ENCODE peak calls at places on chromosomes 12 and 14, in eight cellular contexts. E is GM23248, B is mammary epithelial cell, K is RWPE2, P is kidney, F is sigmoid colon, C is fibroblast of lung, G is heart left ventricle. Y is an unnamed sample. For H3K36me3, the result is how much of the 10 kb centered on the place peaks cover.

GRCh38 chr14:97539884-97540283 is 742.7 kb downstream of the VRK1 start:
- DNase-seq in B (no peak), P (no peak), F (no peak), G (no peak), C (no peak), E (no peak), K (no peak), Y (no peak)

GRCh38 chr14:94907626-94908261 is 137.8 kb upstream of the GSC start:
- DNase-seq in C (no peak), E (no peak), B (no peak), K (peak), F (peak), G (no peak), P (no peak), Y (no peak)

GRCh38 chr12:132429932-132430643 is 59.9 kb upstream of the FBRSL1 start:
- DNase-seq in B (peak), C (no peak), G (no peak), F (no peak), P (no peak), E (peak), K (no peak), Y (no peak)

GRCh38 chr14:68987653-68988036 is 8.5 kb upstream of the ACTN1 start:
- DNase-seq in E (no peak), P (no peak), K (no peak), G (no peak), F (no peak), C (no peak), B (no peak), Y (no peak)

GRCh38 chr12:28899951-28900350 is 249.1 kb upstream of the FAR2 start:
- DNase-seq in B (peak), C (peak), E (peak), G (no peak), F (no peak), P (no peak), K (no peak), Y (peak)

GRCh38 chr12:30988887-30989286 is 62.3 kb downstream of the TSPAN11 start:
- DNase-seq in B (no peak), K (no peak), P (no peak), C (no peak), E (no peak), G (no peak), F (no peak), Y (no peak)

GRCh38 chr12:102736328-102736727 is 180.7 kb downstream of the PAH start:
- DNase-seq in K (no peak), C (no peak), E (no peak), G (no peak), F (no peak), P (no peak), B (no peak), Y (no peak)

GRCh38 chr14:100049220-100049619 is 16.0 kb upstream of the EVL start:
- DNase-seq in K (no peak), C (peak), G (no peak), B (peak), F (no peak), E (peak), P (no peak), Y (peak)

GRCh38 chr12:99984271-99985128 is at the start of gene ANKS1B:
- DNase-seq in G (peak), K (no peak), B (peak), F (peak), P (peak), C (peak), E (peak), Y (peak)

GRCh38 chr14:81625343-81625742 is 91.7 kb upstream of the SEL1L start:
- DNase-seq in C (peak), G (no peak), F (no peak), K (no peak), B (peak), P (no peak), E (peak), Y (no peak)

GRCh38 chr12:460301-461230 is 827 bp downstream of the B4GALNT3 start:
- DNase-seq in G (peak), E (peak), K (no peak), C (no peak), B (peak), P (peak), F (no peak), Y (no peak)

GRCh38 chr12:69510176-69510827 is 40.1 kb downstream of the FRS2 start:
- DNase-seq in C (no peak), K (no peak), B (no peak), F (no peak), E (no peak), G (no peak), P (no peak), Y (no peak)

GRCh38 chr12:1357171-1357570 is 237.2 kb downstream of the FBXL14 start:
- DNase-seq in B (no peak), G (no peak), C (peak), F (no peak), K (no peak), E (peak), P (no peak), Y (peak)

GRCh38 chr14:89365071-89365801 is 51.8 kb downstream of the FOXN3 start:
- DNase-seq in B (no peak), E (no peak), F (no peak), C (peak), G (no peak), P (no peak), K (no peak), Y (no peak)

GRCh38 chr14:104977681-104978647 is at the start of gene AHNAK2:
- DNase-seq in E (peak), B (peak), P (peak), C (peak), G (peak), K (peak), F (peak), Y (peak)

GRCh38 chr14:104099096-104100041 is 13.9 kb downstream of the ASPG start:
- DNase-seq in P (peak), G (peak), B (no peak), E (no peak), K (peak), F (no peak), C (no peak), Y (no peak)

GRCh38 chr12:8951744-8952143 is 2.3 kb upstream of the M6PR start:
- DNase-seq in B (no peak), E (no peak), P (no peak), G (no peak), F (no peak), C (no peak), K (no peak), Y (no peak)

GRCh38 chr12:75488553-75488952 is 8.0 kb downstream of the GLIPR1 start:
- DNase-seq in G (no peak), B (peak), C (peak), P (no peak), E (peak), F (no peak), K (no peak), Y (peak)

GRCh38 chr14:67999290-67999689 is 179.7 kb downstream of the RAD51B start:
- DNase-seq in K (no peak), F (no peak), E (peak), C (peak), P (no peak), G (no peak), B (peak), Y (peak)

GRCh38 chr12:132075026-132075713 is 68.9 kb downstream of the DDX51 start:
- DNase-seq in G (no peak), K (no peak), P (no peak), E (peak), C (no peak), B (no peak), F (no peak), Y (no peak)

GRCh38 chr14:24339284-24340151 is at the start of gene RIPK3:
- DNase-seq in G (peak), C (no peak), P (peak), B (no peak), F (no peak), E (peak), K (no peak), Y (no peak)

GRCh38 chr14:55127491-55127951 is 1.5 kb upstream of the LGALS3 start:
- DNase-seq in B (peak), G (no peak), C (no peak), P (no peak), K (no peak), E (peak), F (no peak), Y (peak)

GRCh38 chr14:89327771-89328212 is 89.2 kb downstream of the FOXN3 start:
- DNase-seq in K (no peak), E (peak), F (no peak), C (no peak), B (no peak), P (no peak), G (no peak), Y (peak)

GRCh38 chr14:77612011-77612620 is 4.3 kb downstream of the SPTLC2 start:
- DNase-seq in P (no peak), C (peak), B (no peak), K (no peak), F (no peak), G (no peak), E (peak), Y (peak)

GRCh38 chr12:54051916-54052744 is 1.5 kb upstream of the HOXC4 start:
- DNase-seq in P (no peak), E (no peak), K (no peak), C (no peak), F (no peak), G (no peak), B (no peak), Y (no peak)

GRCh38 chr14:95143813-95144620 is 13.3 kb downstream of the DICER1 start:
- DNase-seq in K (no peak), B (no peak), P (no peak), C (peak), G (no peak), F (no peak), E (peak), Y (no peak)

GRCh38 chr14:89507521-89507920 is 90.5 kb upstream of the FOXN3 start:
- DNase-seq in G (no peak), P (no peak), C (peak), F (no peak), E (peak), K (no peak), B (peak), Y (peak)

GRCh38 chr14:52686176-52686575 is 9.2 kb downstream of the ERO1A start:
- DNase-seq in P (no peak), F (no peak), C (no peak), B (no peak), E (no peak), G (no peak), K (no peak), Y (no peak)

GRCh38 chr14:80663541-80663940 is 278.0 kb downstream of the CEP128 start:
- DNase-seq in E (no peak), K (no peak), G (no peak), B (no peak), P (no peak), C (no peak), F (no peak), Y (no peak)

GRCh38 chr12:51959211-51959610 is 7.7 kb downstream of the ACVR1B start:
- DNase-seq in F (peak), G (no peak), E (peak), K (no peak), B (no peak), P (no peak), C (peak), Y (no peak)

GRCh38 chr12:1573960-1574862 is 20.2 kb downstream of the FBXL14 start:
- DNase-seq in K (no peak), P (no peak), E (no peak), B (no peak), G (no peak), F (no peak), C (no peak), Y (no peak)

DNA sequence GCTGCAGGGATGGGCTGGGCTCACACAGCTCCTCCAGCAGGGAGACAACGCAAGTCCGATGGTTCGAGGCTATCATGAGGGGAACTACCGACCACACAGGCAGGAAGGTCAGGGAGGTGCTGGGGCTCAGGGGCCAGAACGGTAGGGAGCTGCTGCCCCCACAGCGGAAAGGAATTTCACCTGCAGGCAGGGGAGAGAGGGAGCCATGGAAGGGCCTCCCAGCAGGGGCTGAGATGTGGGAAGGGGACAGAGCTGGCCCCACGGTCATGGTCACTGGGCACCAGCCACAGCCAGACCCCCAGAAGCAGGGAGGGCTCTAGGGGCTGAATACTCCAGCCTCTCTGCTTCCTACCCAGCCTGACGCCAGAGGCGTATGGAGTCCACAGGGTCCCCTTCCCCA is 103.1 kb downstream of the SCARB1 start:
- DNase-seq in P (no peak), E (no peak), B (no peak), K (no peak), C (no peak), F (no peak), G (no peak), Y (no peak)
- H3K36me3 ChIP-seq in P (under half), E (under half), B (under half), K (under half), C (under half), F (under half), G (under half), Y (under half)

GRCh38 chr12:46222642-46223041 is 46.2 kb downstream of the SLC38A1 start:
- DNase-seq in K (no peak), F (no peak), B (no peak), P (no peak), E (no peak), C (no peak), G (no peak), Y (no peak)
- H3K36me3 ChIP-seq in K (half or more), F (under half), B (under half), P (under half), E (under half), C (under half), G (under half), Y (under half)

GRCh38 chr12:127334924-127335644 is 931.9 kb upstream of the TMEM132C start:
- DNase-seq in B (no peak), F (no peak), K (no peak), G (no peak), P (no peak), C (no peak), E (no peak), Y (no peak)
- H3K36me3 ChIP-seq in B (under half), F (under half), K (under half), G (under half), P (under half), C (under half), E (under half), Y (under half)

GRCh38 chr12:108854055-108854452 is 3.3 kb downstream of the SSH1 start:
- DNase-seq in P (no peak), F (peak), G (no peak), C (peak), B (peak), E (peak), K (no peak), Y (peak)
- H3K36me3 ChIP-seq in P (under half), F (under half), G (under half), C (under half), B (under half), E (under half), K (half or more), Y (under half)

DNA sequence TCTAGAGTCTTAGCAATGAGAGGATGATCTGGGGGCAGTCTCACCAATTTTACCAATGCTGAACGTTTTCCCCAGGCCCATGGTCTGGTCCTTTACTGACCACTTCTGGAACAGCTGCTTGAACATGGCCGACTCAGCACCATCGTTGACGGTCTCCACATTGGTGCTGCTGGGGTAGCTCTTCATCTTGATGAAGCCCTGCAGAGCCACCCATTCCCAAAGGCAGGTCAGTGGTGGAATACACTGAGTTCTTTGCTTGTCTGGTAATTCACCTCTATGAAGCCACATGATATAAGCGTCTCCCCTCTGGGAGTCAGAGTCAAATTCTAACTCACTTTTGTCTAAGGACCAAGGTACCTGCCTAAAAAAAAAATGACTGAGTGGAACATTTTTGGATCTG is 10.2 kb downstream of the AVIL start:
- DNase-seq in B (no peak), K (peak), G (no peak), P (no peak), C (no peak), F (no peak), E (no peak), Y (no peak)
- H3K36me3 ChIP-seq in B (under half), K (under half), G (half or more), P (half or more), C (under half), F (under half), E (under half), Y (under half)

DNA sequence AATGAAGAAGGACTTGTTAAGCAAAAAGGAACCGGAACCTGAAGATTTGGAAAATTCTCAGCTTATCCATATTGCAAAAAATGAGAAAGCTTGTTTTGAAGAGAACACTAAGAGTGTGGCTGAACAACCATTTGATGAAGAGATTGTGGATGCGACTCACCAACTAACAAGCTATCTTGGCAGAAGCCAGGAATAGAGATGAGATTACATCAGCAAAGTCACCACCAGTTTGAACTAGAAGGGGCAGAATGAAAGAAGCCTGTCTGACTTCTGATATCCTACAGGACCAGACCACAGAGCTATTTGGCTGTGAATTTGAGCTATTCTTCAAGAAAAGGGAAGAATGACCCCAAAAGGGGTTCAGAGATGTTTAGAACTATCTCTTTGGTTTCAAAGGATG is 15.2 kb downstream of the NDUFA9 start:
- DNase-seq in B (peak), F (no peak), E (peak), P (no peak), C (peak), K (no peak), G (no peak), Y (peak)
- H3K36me3 ChIP-seq in B (under half), F (half or more), E (half or more), P (half or more), C (under half), K (half or more), G (half or more), Y (half or more)

GRCh38 chr12:57171668-57172067 is 24.2 kb upstream of the LRP1-AS start:
- DNase-seq in P (peak), E (peak), C (peak), K (no peak), G (no peak), F (no peak), B (no peak), Y (peak)

GRCh38 chr12:57169046-57169795 is 21.8 kb upstream of the LRP1-AS start:
- DNase-seq in E (no peak), G (no peak), P (no peak), K (no peak), C (no peak), F (no peak), B (no peak), Y (no peak)

GRCh38 chr12:57173089-57173488 is 25.7 kb upstream of the LRP1-AS start:
- DNase-seq in E (peak), K (peak), C (no peak), G (no peak), F (no peak), P (no peak), B (no peak), Y (no peak)

GRCh38 chr12:57169969-57170368 is 22.6 kb upstream of the LRP1-AS start:
- DNase-seq in E (no peak), F (no peak), K (no peak), B (no peak), C (no peak), P (no peak), G (no peak), Y (no peak)

GRCh38 chr12:57170408-57170807 is 23.0 kb upstream of the LRP1-AS start:
- DNase-seq in B (no peak), C (no peak), G (no peak), P (no peak), K (no peak), E (no peak), F (no peak), Y (no peak)
- H3K36me3 ChIP-seq in B (under half), C (half or more), G (half or more), P (under half), K (under half), E (half or more), F (half or more), Y (under half)

GRCh38 chr12:25189656-25190055 is 5.3 kb downstream of the DNAI7 start:
- DNase-seq in K (no peak), F (no peak), B (no peak), G (no peak), E (no peak), P (no peak), C (no peak), Y (no peak)
- H3K36me3 ChIP-seq in K (under half), F (under half), B (under half), G (under half), E (under half), P (under half), C (under half), Y (under half)

GRCh38 chr12:120725151-120725658 is 421 bp upstream of the ACADS start:
- DNase-seq in F (no peak), C (no peak), K (no peak), E (no peak), P (no peak), B (no peak), G (no peak), Y (no peak)
- H3K36me3 ChIP-seq in F (under half), C (under half), K (under half), E (under half), P (under half), B (under half), G (half or more), Y (under half)

DNA sequence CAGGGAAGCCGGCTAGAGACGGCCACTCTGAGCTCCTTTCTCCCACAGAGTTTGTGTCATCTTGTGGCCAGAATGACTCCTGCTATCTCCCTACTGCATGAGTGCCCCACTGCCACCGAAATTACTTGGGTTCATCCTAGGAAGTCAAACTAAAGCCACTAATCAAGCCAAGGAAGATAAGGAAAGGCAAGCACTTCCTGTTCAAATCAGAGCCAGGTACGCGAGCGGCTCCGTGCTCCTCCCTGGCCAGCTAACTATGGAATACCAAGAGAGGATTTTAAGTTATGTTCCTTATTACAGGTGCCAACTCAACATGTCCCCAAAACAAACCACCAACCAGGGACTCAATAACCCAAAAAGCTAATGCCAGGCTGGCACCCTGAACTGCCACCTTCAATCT is 15.9 kb upstream of the RAB35 start:
- DNase-seq in E (no peak), F (no peak), P (no peak), B (no peak), K (no peak), C (no peak), G (no peak), Y (no peak)
- H3K36me3 ChIP-seq in E (half or more), F (half or more), P (half or more), B (half or more), K (half or more), C (under half), G (half or more), Y (half or more)